ENCODE peak calls at places on chromosome 4, in six cellular contexts. D is breast epithelium, V is A549, Y is tibial nerve, G is testis, N is ovary. R is an unnamed sample.

GRCh38 chr4:181854142-181854541 is 389.1 kb upstream of the TENM3 start:
- DNase-seq in D (no peak), V (no peak), Y (no peak), G (no peak), N (no peak), R (no peak)

GRCh38 chr4:93157984-93158383 is 670.6 kb upstream of the ATOH1 start:
- DNase-seq in D (no peak), V (peak; percentile 1), Y (no peak), G (no peak), N (no peak), R (no peak)

GRCh38 chr4:27692098-27692679 is 831.5 kb downstream of the STIM2 start:
- DNase-seq in D (no peak), V (peak; percentile 27), Y (no peak), G (peak; percentile 30), N (no peak), R (no peak)

GRCh38 chr4:19380600-19380999 is 871.1 kb upstream of the SLIT2 start:
- DNase-seq in D (no peak), V (no peak), Y (no peak), G (no peak), N (no peak), R (no peak)

GRCh38 chr4:83093060-83093640 is 21.4 kb downstream of the PLAC8 start:
- DNase-seq in D (no peak), V (no peak), Y (no peak), G (no peak), N (no peak), R (no peak)

GRCh38 chr4:80471701-80472100 is 136.2 kb downstream of the CFAP299 start:
- DNase-seq in D (peak; percentile 19), V (no peak), Y (no peak), G (no peak), N (no peak), R (peak; percentile 62)

GRCh38 chr4:90537491-90537890 is 410.3 kb downstream of the CCSER1 start:
- DNase-seq in D (no peak), V (no peak), Y (no peak), G (no peak), N (no peak), R (no peak)

GRCh38 chr4:7798215-7798995 is 141.3 kb downstream of the AFAP1 start:
- DNase-seq in D (no peak), V (peak; percentile 49), Y (no peak), G (peak; percentile 56), N (no peak), R (no peak)

GRCh38 chr4:55312491-55313101 is 33.4 kb upstream of the SRD5A3 start:
- DNase-seq in D (no peak), V (peak; percentile 41), Y (no peak), G (peak; percentile 43), N (no peak), R (no peak)

GRCh38 chr4:184306949-184307348 is 89.3 kb upstream of the ENPP6 start:
- DNase-seq in D (no peak), V (no peak), Y (no peak), G (no peak), N (no peak), R (no peak)

GRCh38 chr4:687048-687974 is 1.6 kb downstream of the SLC49A3 start:
- DNase-seq in D (peak; percentile 83), V (peak; percentile 87), Y (peak; percentile 81), G (peak; percentile 59), N (no peak), R (no peak)

GRCh38 chr4:686371-687040 is 2.4 kb downstream of the SLC49A3 start:
- DNase-seq in D (no peak), V (no peak), Y (no peak), G (no peak), N (no peak), R (no peak)

GRCh38 chr4:688695-689497 is at the start of gene SLC49A3:
- DNase-seq in D (no peak), V (no peak), Y (no peak), G (no peak), N (no peak), R (no peak)

GRCh38 chr4:689498-690122 is 659 bp upstream of the SLC49A3 start:
- DNase-seq in D (no peak), V (no peak), Y (no peak), G (no peak), N (no peak), R (no peak)

GRCh38 chr4:687975-688694 is 816 bp downstream of the SLC49A3 start:
- DNase-seq in D (no peak), V (no peak), Y (no peak), G (no peak), N (no peak), R (no peak)
- H3K4me1 ChIP-seq in D (peaks cover 16% of the 10 kb centered on the region), V (peaks cover 23% of the 10 kb centered on the region), Y (peaks cover 49% of the 10 kb centered on the region), G (peaks cover 5% of the 10 kb centered on the region), N (no peaks in the 10 kb centered on the region), R (peaks cover 7% of the 10 kb centered on the region)

GRCh38 chr4:173171098-173171497 is 2.5 kb downstream of the GALNT7 start:
- DNase-seq in D (no peak), V (peak; percentile 38), Y (no peak), G (no peak), N (no peak), R (no peak)
- H3K4me3 ChIP-seq in D (no peak overlapping the region), V (no peak overlapping the region), Y (no peak overlapping the region), G (no peak overlapping the region), N (no peak overlapping the region), R (no peak overlapping the region)

DNA sequence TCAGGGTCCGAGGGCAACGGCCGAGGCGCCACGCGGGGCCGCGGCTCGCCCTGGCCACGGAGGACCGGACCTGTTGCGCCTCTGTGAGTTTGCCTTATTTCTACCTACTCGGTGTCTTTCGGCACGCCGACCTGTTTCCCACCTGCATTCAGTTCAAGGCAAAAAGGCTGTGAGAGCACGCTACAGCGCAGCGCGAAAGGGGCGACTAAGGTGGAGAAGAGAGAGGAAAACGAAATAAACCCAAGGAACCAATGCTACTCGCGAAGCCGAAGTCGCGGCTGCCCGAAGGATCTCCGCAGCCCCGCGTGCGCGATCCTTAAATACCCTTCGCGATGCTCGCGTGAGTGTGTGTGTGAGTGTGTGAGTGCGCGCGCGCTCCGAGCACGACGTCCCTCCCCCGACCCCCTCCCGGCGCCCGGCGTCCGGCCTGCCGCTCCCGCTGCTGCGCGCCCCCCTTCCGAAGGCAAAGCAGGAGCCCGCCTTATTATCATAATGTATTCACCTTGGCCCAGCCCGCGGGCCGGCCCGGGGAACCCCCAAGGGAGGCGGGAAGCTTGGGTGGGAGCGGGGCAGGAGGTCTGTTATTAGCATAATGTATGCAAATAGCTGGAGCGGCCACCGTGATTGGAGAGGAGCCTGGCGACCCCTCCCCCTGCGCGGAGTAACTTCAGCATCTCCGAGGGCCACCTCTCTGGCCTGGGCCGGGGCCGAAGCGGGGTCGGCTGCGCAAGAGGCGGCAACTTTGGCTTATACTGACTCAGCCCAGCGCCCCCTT is at the start of gene COL25A1:
- DNase-seq in D (peak; percentile 24), V (peak; percentile 5), Y (no peak), G (peak; percentile 87), N (peak; percentile 34), R (peak; percentile 53)
- TF ChIP-seq POLR2A in D (no peak), V (no peak), Y (no peak), G (no peak), N (no peak), R (no peak)

DNA sequence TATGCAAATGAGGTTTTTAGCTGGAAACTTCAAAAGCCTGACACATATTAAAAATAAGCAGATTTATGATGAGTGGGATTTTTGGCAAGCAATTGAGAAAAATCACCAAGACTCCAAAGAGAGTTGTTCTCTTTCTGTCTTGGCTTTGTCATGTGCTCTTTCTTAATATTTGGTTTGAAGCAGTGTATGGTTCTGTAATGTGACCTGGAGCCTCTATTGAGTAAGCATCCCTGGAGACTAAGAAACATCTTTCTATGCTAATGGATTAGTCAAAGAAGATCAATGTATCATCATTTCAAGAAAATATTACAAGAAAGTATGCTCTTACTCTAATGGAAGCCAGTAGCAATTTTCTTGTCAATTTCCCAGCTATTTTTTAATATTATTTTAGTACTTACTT is 11.7 kb downstream of the TRIM2 start:
- DNase-seq in D (no peak), V (no peak), Y (no peak), G (no peak), N (no peak), R (no peak)
- H3K4me1 ChIP-seq in D (no peaks in the 10 kb centered on the region), V (no peaks in the 10 kb centered on the region), Y (peaks cover 11% of the 10 kb centered on the region), G (no peaks in the 10 kb centered on the region), N (no peaks in the 10 kb centered on the region), R (no peaks in the 10 kb centered on the region)

GRCh38 chr4:145681956-145682355 is 2.0 kb downstream of the C4orf51 start:
- DNase-seq in D (no peak), V (no peak), Y (no peak), G (no peak), N (no peak), R (no peak)

GRCh38 chr4:145680902-145681301 is 956 bp downstream of the C4orf51 start:
- DNase-seq in D (no peak), V (no peak), Y (no peak), G (no peak), N (no peak), R (no peak)

GRCh38 chr4:145679520-145679919 is 426 bp upstream of the C4orf51 start:
- DNase-seq in D (peak; percentile 26), V (peak; percentile 65), Y (no peak), G (no peak), N (no peak), R (peak; percentile 62)

GRCh38 chr4:145681518-145681917 is 1.6 kb downstream of the C4orf51 start:
- DNase-seq in D (no peak), V (no peak), Y (no peak), G (no peak), N (no peak), R (no peak)

GRCh38 chr4:145679991-145680455 is at the start of gene C4orf51:
- DNase-seq in D (no peak), V (peak; percentile 31), Y (no peak), G (no peak), N (no peak), R (peak; percentile 4)
- H3K4me3 ChIP-seq in D (peak within 1 kb of the TSS; percentile 6), V (no peak within 1 kb of the TSS), Y (no peak within 1 kb of the TSS), G (no peak within 1 kb of the TSS), N (no peak within 1 kb of the TSS), R (no peak within 1 kb of the TSS)

DNA sequence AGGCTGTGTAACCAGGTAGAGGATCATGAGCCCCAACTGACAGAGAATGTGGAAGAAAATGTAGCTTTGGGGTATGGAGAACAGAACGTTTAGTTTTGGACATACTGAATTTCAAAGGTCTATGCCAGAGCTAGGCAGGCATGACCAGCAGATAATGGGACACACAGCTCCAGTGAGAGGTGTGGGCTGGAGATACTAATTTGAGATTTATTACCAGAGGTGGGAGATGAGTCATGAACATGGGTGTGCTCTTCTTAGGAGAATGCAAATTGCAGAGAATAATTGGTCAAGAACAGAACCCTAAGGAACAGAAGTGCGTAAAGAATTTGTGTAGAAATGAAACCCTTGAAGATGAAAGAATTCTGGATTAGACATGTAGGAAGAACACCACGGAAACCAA is 125.2 kb downstream of the PACRGL start:
- DNase-seq in D (no peak), V (no peak), Y (no peak), G (no peak), N (no peak), R (no peak)
- TF ChIP-seq POLR2A in D (no peak), V (no peak), Y (no peak), G (no peak), N (no peak), R (no peak)

DNA sequence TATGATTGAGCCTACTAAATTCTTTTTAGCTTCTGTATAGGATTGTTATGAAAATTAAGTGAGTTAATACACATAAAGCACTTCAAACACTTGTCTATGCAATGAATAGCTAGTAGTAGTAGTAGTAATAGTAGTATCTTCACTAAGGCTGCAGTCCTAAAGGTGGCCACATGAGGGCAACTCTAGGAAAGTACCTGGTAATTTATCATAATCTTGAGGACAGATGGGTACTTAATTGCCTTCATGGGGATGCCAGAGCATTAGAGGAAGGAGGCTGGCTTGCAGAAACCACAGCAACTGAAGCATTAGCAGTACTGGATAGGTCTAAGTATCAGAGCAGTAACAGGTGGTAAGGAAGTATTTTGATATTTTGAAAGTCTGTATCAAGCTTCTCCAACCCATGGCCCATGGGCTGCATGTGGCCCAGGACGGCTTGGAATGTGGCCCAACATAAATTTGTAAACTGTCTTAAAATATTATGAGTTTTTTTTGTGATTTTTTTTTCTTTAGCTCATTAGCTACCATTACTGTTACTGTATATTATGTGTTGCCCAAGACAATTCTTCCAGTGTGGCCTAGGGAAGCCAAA is 17.3 kb downstream of the NIPAL1 start:
- DNase-seq in D (no peak), V (peak; percentile 18), Y (no peak), G (peak; percentile 30), N (no peak), R (peak; percentile 20)
- H3K4me1 ChIP-seq in D (no peaks in the 10 kb centered on the region), V (no peaks in the 10 kb centered on the region), Y (peaks cover 8% of the 10 kb centered on the region), G (no peaks in the 10 kb centered on the region), N (no peaks in the 10 kb centered on the region), R (no peaks in the 10 kb centered on the region)